ENCODE peak calls at places on chromosomes 4 and X, in five cellular contexts. Z is stimulated activated CD4-positive, alpha-beta T cell treated with anti-CD3 and anti-CD28 coated beads, Interleukin-2, amount 100 ng/mL, for 48 hours; B is nephron progenitor cell; G is head of caudate nucleus; K is HuH-7. S is an unnamed sample.

GRCh38 chr4:123479944-123480343 is 83.3 kb downstream of the SPRY1 start:
- DNase-seq in B (no peak), K (no peak), G (no peak), Z (no peak), S (no peak)

GRCh38 chrX:132331000-132331399 is 111.8 kb upstream of the RAP2C start:
- DNase-seq in Z (no peak), G (no peak), K (no peak), B (no peak), S (no peak)

GRCh38 chr4:109928327-109929045 is 15.8 kb downstream of the EGF start:
- DNase-seq in Z (no peak), G (no peak), B (no peak), K (no peak), S (no peak)

GRCh38 chr4:115668396-115668795 is 555.0 kb upstream of the NDST4 start:
- DNase-seq in B (no peak), G (no peak), K (no peak), Z (no peak), S (no peak)

GRCh38 chr4:67483868-67484602 is 61.3 kb downstream of the CENPC start:
- DNase-seq in G (no peak), Z (no peak), K (no peak), B (no peak), S (no peak)

GRCh38 chrX:68894142-68894512 is 65.3 kb downstream of the EFNB1 start:
- DNase-seq in Z (no peak), B (no peak), G (peak), K (no peak), S (no peak)

GRCh38 chr4:145939856-145940255 is 1.2 kb upstream of the ZNF827 start:
- DNase-seq in Z (no peak), G (no peak), B (no peak), K (no peak), S (no peak)

GRCh38 chr4:38099908-38100407 is 139.8 kb downstream of the PTTG2 start:
- DNase-seq in Z (no peak), K (no peak), G (no peak), B (no peak), S (no peak)

GRCh38 chrX:93580634-93581033 is 92.7 kb downstream of the NAP1L3 start:
- DNase-seq in B (no peak), Z (no peak), G (no peak), K (no peak), S (no peak)

GRCh38 chr4:1541449-1542225 is 135.4 kb upstream of the NKX1-1 start:
- DNase-seq in K (no peak), B (no peak), G (no peak), Z (no peak), S (no peak)

GRCh38 chr4:113436360-113436759 is 325.2 kb downstream of the CAMK2D start:
- DNase-seq in B (no peak), K (no peak), G (no peak), Z (no peak), S (no peak)

GRCh38 chr4:3816983-3817382 is 50.8 kb downstream of the ADRA2C start:
- DNase-seq in K (no peak), G (no peak), Z (no peak), B (no peak), S (no peak)

S was measured in SK-N-DZ.